ENCODE peak calls at places on chromosomes 3 and 15, in ten cellular contexts. M is mesothelial cell of epicardium, V is transverse colon, B is lower leg skin, Z is H9, Q is uterus, N is foreskin fibroblast, L is dorsolateral prefrontal cortex, H is AG10803, S is K562. X is an unnamed sample.

GRCh38 chr3:81695302-81695701 is 66.1 kb downstream of the GBE1 start:
- DNase-seq in M (no peak), V (no peak), B (no peak), Z (no peak), Q (no peak), N (no peak), L (no peak), H (no peak), S (no peak), X (no peak)

GRCh38 chr3:136350132-136350531 is 100.0 kb downstream of the PCCB start:
- DNase-seq in M (no peak), V (peak; percentile 14), B (no peak), Z (no peak), Q (peak; percentile 69), N (peak; percentile 83), L (no peak), H (peak; percentile 98), S (no peak), X (peak; percentile 50)

GRCh38 chr3:149815318-149815717 is 2.3 kb downstream of the RNF13 start:
- DNase-seq in M (no peak), V (no peak), B (no peak), Z (no peak), Q (no peak), N (no peak), L (no peak), H (no peak), S (no peak), X (no peak)

GRCh38 chr3:128382221-128382807 is 84.4 kb downstream of the DNAJB8 start:
- DNase-seq in M (no peak), V (peak; percentile 74), B (no peak), Z (no peak), Q (peak; percentile 81), N (no peak), L (no peak), H (no peak), S (no peak), X (no peak)

GRCh38 chr3:100040446-100040845 is 73.9 kb downstream of the FILIP1L start:
- DNase-seq in M (no peak), V (no peak), B (peak; percentile 65), Z (no peak), Q (peak; percentile 34), N (peak; percentile 56), L (no peak), H (peak; percentile 59), S (no peak), X (no peak)

GRCh38 chr3:157201648-157202278 is 41.8 kb upstream of the CCNL1 start:
- DNase-seq in M (no peak), V (no peak), B (no peak), Z (no peak), Q (no peak), N (peak; percentile 28), L (no peak), H (peak; percentile 62), S (peak; percentile 45), X (no peak)

GRCh38 chr15:64730151-64730550 is 45.2 kb downstream of the RBPMS2 start:
- DNase-seq in M (no peak), V (no peak), B (no peak), Z (no peak), Q (no peak), N (no peak), L (no peak), H (no peak), S (no peak), X (no peak)

GRCh38 chr3:195453236-195453635 is 10.4 kb upstream of the ACAP2 start:
- DNase-seq in M (no peak), V (no peak), B (no peak), Z (no peak), Q (no peak), N (no peak), L (no peak), H (no peak), S (no peak), X (no peak)

DNA sequence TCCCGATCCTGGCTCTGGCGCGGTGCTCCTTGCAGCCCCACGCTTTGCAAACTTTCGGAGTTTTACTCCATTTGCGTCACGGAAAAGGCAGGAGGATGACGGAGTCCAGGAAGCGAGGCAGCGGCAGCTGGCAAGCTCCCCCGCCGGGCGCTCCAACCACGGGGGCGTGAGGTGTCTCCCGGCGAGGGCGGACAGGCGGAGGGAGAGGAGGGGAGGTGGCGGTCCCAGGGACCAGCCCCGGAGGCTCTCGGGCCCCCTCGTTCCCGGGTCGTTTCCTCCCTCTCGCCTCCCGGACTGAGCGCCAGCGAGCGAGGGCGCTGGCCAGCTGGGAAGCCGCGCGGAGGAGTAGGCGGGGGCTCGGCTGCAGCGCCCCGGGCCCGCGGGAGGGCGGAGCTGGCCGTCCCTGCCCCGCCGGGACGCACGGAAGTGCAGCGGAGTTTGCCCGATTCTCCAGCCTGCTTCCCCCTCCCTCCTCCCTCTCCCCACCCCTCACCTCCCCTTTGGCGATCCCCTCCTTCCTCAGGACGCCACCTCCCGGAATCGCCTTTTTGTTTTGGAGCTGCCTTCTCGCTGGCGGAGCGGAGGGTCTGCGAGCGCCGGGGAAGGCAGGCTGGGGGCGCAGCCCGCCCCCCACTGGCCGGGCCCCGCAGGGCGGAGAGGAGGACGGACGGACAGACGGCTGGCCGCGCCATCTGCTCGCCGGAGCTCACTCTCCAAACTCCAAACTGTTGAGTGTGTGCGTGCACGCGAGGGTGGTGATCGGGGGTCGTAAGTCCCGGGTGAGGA is at the start of gene SNX33:
- DNase-seq in M (peak; percentile 61), V (peak; percentile 84), B (peak; percentile 53), Z (peak; percentile 90), Q (peak; percentile 83), N (peak; percentile 88), L (no peak), H (peak; percentile 79), S (peak; percentile 89), X (peak; percentile 85)
- TF ChIP-seq CTCF in M (no peak), V (peak; percentile 58), B (no peak), Z (peak; percentile 61), Q (peak; percentile 41), N (peak; percentile 53), L (peak; percentile 32), H (peak; percentile 35), S (peak; percentile 69), X (peak; percentile 55)

GRCh38 chr3:138234401-138235179 is 47.5 kb downstream of the ARMC8 start:
- DNase-seq in M (no peak), V (no peak), B (no peak), Z (no peak), Q (no peak), N (no peak), L (no peak), H (peak; percentile 8), S (no peak), X (no peak)

GRCh38 chr3:138230525-138230924 is 43.4 kb downstream of the ARMC8 start:
- DNase-seq in M (no peak), V (no peak), B (no peak), Z (no peak), Q (no peak), N (no peak), L (no peak), H (peak; percentile 34), S (no peak), X (no peak)

GRCh38 chr3:138227650-138228049 is 40.5 kb downstream of the ARMC8 start:
- DNase-seq in M (no peak), V (no peak), B (no peak), Z (no peak), Q (no peak), N (no peak), L (no peak), H (peak; percentile 26), S (no peak), X (no peak)

DNA sequence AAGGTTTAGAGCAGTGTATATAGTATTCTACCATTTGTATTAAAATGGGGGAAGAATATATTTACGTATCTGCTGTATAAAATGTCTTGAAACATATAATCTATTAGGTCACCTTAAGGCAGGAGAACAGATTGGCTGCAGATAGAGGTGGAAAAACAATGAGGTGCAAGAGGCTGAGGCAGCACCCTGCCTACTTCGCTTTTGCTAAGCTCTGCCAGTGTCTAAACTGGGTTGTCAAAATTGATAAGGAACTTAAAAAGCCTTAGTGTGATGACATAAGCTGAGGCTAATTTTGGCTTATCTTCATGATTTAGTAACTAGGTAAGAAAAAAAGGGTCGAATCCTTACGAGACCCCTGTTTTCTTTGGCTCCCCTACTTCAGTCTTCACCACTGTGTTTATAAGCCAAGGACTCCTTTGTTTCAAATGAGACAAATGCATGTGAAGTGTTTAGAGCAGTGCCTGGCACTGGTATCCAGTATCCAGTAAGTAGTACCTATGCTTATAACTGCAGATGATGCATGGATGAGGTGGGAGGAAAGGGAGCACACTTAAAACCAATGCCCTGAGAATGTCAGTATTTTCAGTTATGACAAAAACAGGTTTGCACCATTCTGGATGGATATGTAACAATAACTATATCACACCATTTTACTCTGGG is 45.7 kb downstream of the ARMC8 start:
- DNase-seq in M (no peak), V (no peak), B (no peak), Z (no peak), Q (no peak), N (no peak), L (no peak), H (no peak), S (no peak), X (no peak)
- TF ChIP-seq CTCF in M (no peak), V (no peak), B (no peak), Z (no peak), Q (no peak), N (no peak), L (no peak), H (no peak), S (no peak), X (no peak)

GRCh38 chr15:76840830-76841460 is 64.2 kb downstream of the SCAPER start:
- DNase-seq in M (no peak), V (no peak), B (no peak), Z (no peak), Q (no peak), N (peak; percentile 33), L (no peak), H (peak; percentile 56), S (no peak), X (no peak)
- TF ChIP-seq CTCF in M (peak; percentile 46), V (peak; percentile 57), B (no peak), Z (peak; percentile 65), Q (no peak), N (peak; percentile 47), L (peak; percentile 41), H (peak; percentile 75), S (peak; percentile 17), X (peak; percentile 49)

GRCh38 chr15:62904041-62904440 is 138.5 kb upstream of the TPM1 start:
- DNase-seq in M (no peak), V (no peak), B (no peak), Z (no peak), Q (no peak), N (no peak), L (no peak), H (no peak), S (no peak), X (no peak)

GRCh38 chr15:62902821-62903220 is 139.7 kb upstream of the TPM1 start:
- DNase-seq in M (no peak), V (no peak), B (no peak), Z (peak; percentile 63), Q (no peak), N (no peak), L (no peak), H (no peak), S (no peak), X (no peak)

GRCh38 chr15:62903437-62903836 is 139.1 kb upstream of the TPM1 start:
- DNase-seq in M (no peak), V (no peak), B (no peak), Z (no peak), Q (no peak), N (no peak), L (no peak), H (no peak), S (no peak), X (no peak)

GRCh38 chr15:62906627-62907026 is 135.9 kb upstream of the TPM1 start:
- DNase-seq in M (no peak), V (no peak), B (no peak), Z (no peak), Q (no peak), N (no peak), L (no peak), H (no peak), S (no peak), X (no peak)

DNA sequence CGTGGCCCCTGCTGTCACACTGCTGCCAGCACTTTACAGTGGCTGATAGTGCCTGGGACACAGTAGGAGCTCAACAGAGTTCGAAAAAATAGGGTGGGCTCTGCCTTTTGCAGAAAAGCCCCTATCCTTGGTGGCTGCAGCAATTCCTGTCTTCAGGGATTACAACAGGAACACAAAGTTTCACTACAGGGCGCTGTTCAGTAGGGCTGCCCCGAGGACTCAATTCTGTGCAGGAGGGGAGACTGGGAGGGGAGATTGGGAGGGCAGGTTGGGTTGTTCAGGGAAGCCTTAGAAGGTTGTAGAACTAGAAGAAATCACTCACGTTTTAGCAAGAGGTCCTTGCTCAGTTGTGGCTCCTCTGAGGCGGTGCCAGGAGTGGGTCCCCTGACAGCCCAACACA is 138.0 kb upstream of the TPM1 start:
- DNase-seq in M (no peak), V (no peak), B (no peak), Z (no peak), Q (no peak), N (no peak), L (no peak), H (no peak), S (no peak), X (no peak)
- TF ChIP-seq CTCF in M (no peak), V (no peak), B (no peak), Z (no peak), Q (no peak), N (peak; percentile 51), L (no peak), H (no peak), S (no peak), X (no peak)